ENCODE peak calls at places on chromosome 7, in nine cellular contexts. K, A, P, L, Z, O, N, H and G are unnamed samples.

GRCh38 chr7:17275749-17276671 is 22.4 kb upstream of the AHR start:
- DNase-seq in H (no peak), P (peak), A (peak), K (peak), Z (peak), N (no peak), O (peak), L (peak), G (no peak)

GRCh38 chr7:116165717-116166116 is 44.6 kb upstream of the TES start:
- DNase-seq in Z (no peak), N (no peak), A (no peak), H (no peak), K (no peak), L (no peak), P (no peak), O (no peak), G (no peak)

GRCh38 chr7:114534957-114535356 is 120.3 kb downstream of the FOXP2 start:
- DNase-seq in Z (no peak), P (no peak), L (no peak), O (no peak), H (no peak), N (no peak), A (no peak), K (no peak), G (no peak)

GRCh38 chr7:40979296-40979695 is 723.6 kb downstream of the INHBA start:
- DNase-seq in Z (peak), L (no peak), A (no peak), H (peak), P (peak), O (no peak), K (no peak), N (no peak), G (no peak)

GRCh38 chr7:47292832-47293309 is 289.0 kb downstream of the TNS3 start:
- DNase-seq in Z (no peak), O (no peak), L (no peak), A (no peak), N (no peak), P (no peak), H (no peak), K (no peak), G (no peak)

GRCh38 chr7:19982841-19983835 is 209.7 kb upstream of the TMEM196 start:
- DNase-seq in Z (peak), L (peak), A (peak), N (no peak), O (peak), K (peak), H (peak), P (peak), G (peak)

GRCh38 chr7:50335795-50336754 is 31.6 kb downstream of the IKZF1 start:
- DNase-seq in K (no peak), L (no peak), Z (no peak), P (peak), H (no peak), O (no peak), A (no peak), N (no peak), G (no peak)

GRCh38 chr7:50717186-50717585 is 65.5 kb downstream of the GRB10 start:
- DNase-seq in H (no peak), P (no peak), K (no peak), Z (no peak), N (no peak), L (no peak), O (no peak), A (no peak), G (no peak)

GRCh38 chr7:138000081-138000701 is 1.7 kb downstream of the CREB3L2 start:
- DNase-seq in N (peak), A (peak), P (peak), Z (peak), H (peak), L (peak), O (peak), K (peak), G (peak)

GRCh38 chr7:80498481-80499349 is 13.1 kb downstream of the GNAT3 start:
- DNase-seq in L (peak), N (no peak), P (no peak), K (peak), Z (peak), O (peak), H (no peak), A (no peak), G (no peak)

GRCh38 chr7:155962191-155962967 is 150.1 kb upstream of the SHH start:
- DNase-seq in N (no peak), Z (peak), H (no peak), A (no peak), L (peak), O (peak), P (peak), K (peak), G (no peak)

GRCh38 chr7:48244902-48245301 is 73.6 kb downstream of the ABCA13 start:
- DNase-seq in O (peak), Z (peak), A (no peak), P (no peak), K (no peak), N (no peak), L (peak), H (no peak), G (no peak)

GRCh38 chr7:23930312-23930711 is 220.3 kb downstream of the STK31 start:
- DNase-seq in H (no peak), L (no peak), K (no peak), Z (no peak), N (no peak), P (no peak), O (no peak), A (no peak), G (no peak)

GRCh38 chr7:28889290-28889689 is 68.8 kb downstream of the TRIL start:
- DNase-seq in K (no peak), P (no peak), N (no peak), A (no peak), Z (no peak), O (no peak), H (no peak), L (no peak), G (peak)

GRCh38 chr7:146249272-146249671 is 132.7 kb downstream of the CNTNAP2 start:
- DNase-seq in H (no peak), N (no peak), O (no peak), P (no peak), A (no peak), Z (no peak), L (no peak), K (no peak), G (no peak)

GRCh38 chr7:81685263-81685868 is 84.5 kb downstream of the HGF start:
- DNase-seq in A (peak), K (no peak), O (no peak), N (no peak), Z (no peak), L (peak), P (no peak), H (no peak), G (no peak)